ENCODE peak calls at places on chromosomes 12 and 14, in ten cellular contexts. S is effector CD8-positive, alpha-beta T cell; H is ecto neural progenitor cell; K is thyroid gland; Q is DMS153; B is memory B cell; E is GDM1; M is stimulated activated CD8-positive, alpha-beta memory T cell treated with anti-CD3 and anti-CD28 coated beads, Interleukin-4, amount 100 ng/mL, for 24 hours; C is fibroblast of villous mesenchyme; D is GM03348. T is an unnamed sample.

GRCh38 chr12:67797316-67797741 is 148.8 kb downstream of the DYRK2 start:
- DNase-seq in S (no peak), H (no peak), K (no peak), Q (no peak), B (no peak), E (no peak), M (no peak), C (no peak), D (no peak), T (no peak)

GRCh38 chr14:66388516-66388915 is 97.7 kb upstream of the CCDC196 start:
- DNase-seq in S (no peak), H (no peak), K (no peak), Q (no peak), B (no peak), E (no peak), M (no peak), C (no peak), D (no peak), T (no peak)

GRCh38 chr14:21525571-21525970 is 575 bp downstream of the SALL2 start:
- DNase-seq in S (no peak), H (no peak), K (peak; percentile 38), Q (no peak), B (no peak), E (no peak), M (no peak), C (no peak), D (no peak), T (peak; percentile 50)

GRCh38 chr12:106097011-106097410 is 41.7 kb downstream of the NUAK1 start:
- DNase-seq in S (no peak), H (no peak), K (no peak), Q (no peak), B (no peak), E (no peak), M (no peak), C (no peak), D (no peak), T (no peak)

GRCh38 chr14:100610511-100611217 is 23.4 kb upstream of the BEGAIN start:
- DNase-seq in S (no peak), H (no peak), K (no peak), Q (no peak), B (no peak), E (no peak), M (no peak), C (no peak), D (peak; percentile 39), T (no peak)

GRCh38 chr12:98893126-98893525 is 248.0 kb downstream of the APAF1 start:
- DNase-seq in S (no peak), H (no peak), K (no peak), Q (no peak), B (no peak), E (no peak), M (no peak), C (no peak), D (no peak), T (peak; percentile 37)

GRCh38 chr12:100672075-100672592 is 98.7 kb downstream of the GAS2L3 start:
- DNase-seq in S (no peak), H (peak; percentile 75), K (peak; percentile 8), Q (no peak), B (no peak), E (peak; percentile 10), M (peak; percentile 13), C (no peak), D (peak; percentile 36), T (no peak)

GRCh38 chr14:54653764-54654469 is 87.0 kb downstream of the SAMD4A start:
- DNase-seq in S (no peak), H (no peak), K (peak; percentile 33), Q (no peak), B (no peak), E (peak; percentile 73), M (no peak), C (peak; percentile 94), D (peak; percentile 55), T (no peak)

GRCh38 chr14:82999802-83000201 is 1466.1 kb upstream of the SEL1L start:
- DNase-seq in S (no peak), H (no peak), K (no peak), Q (no peak), B (no peak), E (no peak), M (no peak), C (no peak), D (no peak), T (peak; percentile 2)

GRCh38 chr14:49879683-49880204 is 13.1 kb upstream of the ARF6 start:
- DNase-seq in S (peak; percentile 14), H (peak; percentile 61), K (peak; percentile 41), Q (peak; percentile 57), B (peak; percentile 48), E (peak; percentile 64), M (peak; percentile 19), C (peak; percentile 61), D (peak; percentile 51), T (peak; percentile 60)

GRCh38 chr14:70281938-70282337 is 77.5 kb downstream of the COX16 start:
- DNase-seq in S (no peak), H (no peak), K (no peak), Q (no peak), B (no peak), E (no peak), M (no peak), C (no peak), D (no peak), T (peak; percentile 5)

GRCh38 chr12:109358154-109358869 is 10.6 kb downstream of the MYO1H start:
- DNase-seq in S (no peak), H (no peak), K (no peak), Q (no peak), B (no peak), E (no peak), M (no peak), C (peak; percentile 46), D (no peak), T (no peak)

GRCh38 chr12:66013224-66013623 is 117.3 kb downstream of the LLPH start:
- DNase-seq in S (no peak), H (peak; percentile 77), K (no peak), Q (no peak), B (no peak), E (no peak), M (no peak), C (peak; percentile 54), D (no peak), T (no peak)

GRCh38 chr12:66693901-66694513 is 15.1 kb upstream of the GRIP1 start:
- DNase-seq in S (no peak), H (no peak), K (peak; percentile 11), Q (peak; percentile 35), B (peak; percentile 57), E (peak; percentile 44), M (no peak), C (peak; percentile 66), D (peak; percentile 67), T (peak; percentile 64)

GRCh38 chr12:15336772-15337553 is 14.7 kb downstream of the PTPRO start:
- DNase-seq in S (no peak), H (no peak), K (no peak), Q (no peak), B (no peak), E (no peak), M (no peak), C (peak; percentile 13), D (peak; percentile 64), T (no peak)

GRCh38 chr14:60184597-60185555 is 19.7 kb upstream of the DHRS7 start:
- DNase-seq in S (no peak), H (no peak), K (no peak), Q (no peak), B (no peak), E (no peak), M (no peak), C (no peak), D (no peak), T (no peak)

GRCh38 chr14:21202463-21203358 is 46.8 kb upstream of the OR5AU1 start:
- DNase-seq in S (no peak), H (no peak), K (no peak), Q (no peak), B (no peak), E (no peak), M (no peak), C (no peak), D (no peak), T (no peak)

GRCh38 chr14:65566820-65567522 is 154.4 kb downstream of the FUT8 start:
- DNase-seq in S (no peak), H (no peak), K (no peak), Q (no peak), B (no peak), E (no peak), M (no peak), C (no peak), D (no peak), T (no peak)

GRCh38 chr12:30779178-30779577 is 24.4 kb upstream of the CAPRIN2 start:
- DNase-seq in S (no peak), H (no peak), K (no peak), Q (no peak), B (no peak), E (no peak), M (no peak), C (no peak), D (no peak), T (no peak)

GRCh38 chr14:73428354-73428824 is 30.0 kb downstream of the NUMB start:
- DNase-seq in S (no peak), H (no peak), K (peak; percentile 66), Q (peak; percentile 11), B (no peak), E (no peak), M (no peak), C (peak; percentile 44), D (no peak), T (no peak)

GRCh38 chr14:68307769-68308168 is 485.1 kb downstream of the ZFP36L1 start:
- DNase-seq in S (no peak), H (no peak), K (no peak), Q (no peak), B (no peak), E (no peak), M (no peak), C (peak; percentile 78), D (peak; percentile 46), T (no peak)

GRCh38 chr12:21453312-21453852 is 15.9 kb downstream of the PYROXD1 start:
- DNase-seq in S (no peak), H (no peak), K (no peak), Q (no peak), B (no peak), E (no peak), M (no peak), C (no peak), D (no peak), T (no peak)

GRCh38 chr12:6529291-6529737 is 5.0 kb upstream of the GAPDH start:
- DNase-seq in S (no peak), H (no peak), K (no peak), Q (no peak), B (no peak), E (no peak), M (no peak), C (no peak), D (no peak), T (no peak)

GRCh38 chr12:25236190-25236589 is 14.5 kb downstream of the KRAS start:
- DNase-seq in S (no peak), H (no peak), K (no peak), Q (no peak), B (no peak), E (no peak), M (no peak), C (peak; percentile 24), D (peak; percentile 22), T (no peak)

GRCh38 chr12:64660237-64661018 is 50.1 kb downstream of the RASSF3 start:
- DNase-seq in S (no peak), H (no peak), K (no peak), Q (no peak), B (no peak), E (no peak), M (no peak), C (no peak), D (no peak), T (no peak)

GRCh38 chr14:51860836-51861583 is 598 bp downstream of the GNG2 start:
- DNase-seq in S (no peak), H (no peak), K (no peak), Q (no peak), B (no peak), E (no peak), M (no peak), C (peak; percentile 33), D (peak; percentile 25), T (no peak)

GRCh38 chr12:107405436-107405835 is 280.2 kb upstream of the PWP1 start:
- DNase-seq in S (no peak), H (no peak), K (peak; percentile 68), Q (no peak), B (no peak), E (no peak), M (no peak), C (no peak), D (no peak), T (no peak)

GRCh38 chr12:123602651-123603195 is 824 bp downstream of the DDX55 start:
- DNase-seq in S (no peak), H (no peak), K (no peak), Q (no peak), B (no peak), E (no peak), M (no peak), C (peak; percentile 33), D (peak; percentile 17), T (no peak)

T was measured in COR-L47.